ENCODE peak calls at places on chromosomes 1 and 21, in four cellular contexts. One of them, this sample, is unnamed.

GRCh38 chr1:53299233-53299632 is 28.6 kb downstream of the LRP8 start:
- DNase-seq in AG08395: no peak
- DNase-seq in EL: no peak
- DNase-seq in HT-29: no peak
- DNase-seq in this sample: no peak

GRCh38 chr1:242425232-242425631 is 99.3 kb downstream of the PLD5 start:
- DNase-seq in AG08395: no peak
- DNase-seq in EL: peak; percentile 4
- DNase-seq in HT-29: peak; percentile 25
- DNase-seq in this sample: no peak

GRCh38 chr1:26700711-26701110 is 4.9 kb downstream of the ARID1A start:
- DNase-seq in AG08395: no peak
- DNase-seq in EL: peak; percentile 48
- DNase-seq in HT-29: no peak
- DNase-seq in this sample: no peak

GRCh38 chr1:72281637-72282270 is 585 bp downstream of the NEGR1 start:
- DNase-seq in AG08395: no peak
- DNase-seq in EL: peak; percentile 34
- DNase-seq in HT-29: no peak
- DNase-seq in this sample: peak; percentile 4

GRCh38 chr1:20386682-20387081 is 96.0 kb downstream of the VWA5B1 start:
- DNase-seq in AG08395: no peak
- DNase-seq in EL: no peak
- DNase-seq in HT-29: no peak
- DNase-seq in this sample: no peak

GRCh38 chr21:40166291-40166843 is 299.1 kb downstream of the PCP4 start:
- DNase-seq in AG08395: no peak
- DNase-seq in EL: no peak
- DNase-seq in HT-29: peak; percentile 2
- DNase-seq in this sample: no peak

GRCh38 chr21:29181799-29182470 is 51.5 kb downstream of the MAP3K7CL start:
- DNase-seq in AG08395: peak; percentile 78
- DNase-seq in EL: peak; percentile 87
- DNase-seq in HT-29: peak; percentile 61
- DNase-seq in this sample: peak; percentile 81

GRCh38 chr1:12161324-12161661 is 5.5 kb upstream of the TNFRSF1B start:
- DNase-seq in AG08395: no peak
- DNase-seq in EL: no peak
- DNase-seq in HT-29: no peak
- DNase-seq in this sample: no peak

GRCh38 chr1:205326812-205327466 is 5.4 kb upstream of the NUAK2 start:
- DNase-seq in AG08395: no peak
- DNase-seq in EL: peak; percentile 23
- DNase-seq in HT-29: no peak
- DNase-seq in this sample: no peak

GRCh38 chr21:44516828-44517174 is 23.2 kb downstream of the KRTAP10-1 start:
- DNase-seq in AG08395: no peak
- DNase-seq in EL: no peak
- DNase-seq in HT-29: no peak
- DNase-seq in this sample: no peak

GRCh38 chr1:244381887-244382565 is 69.7 kb downstream of the ADSS2 start:
- DNase-seq in AG08395: peak; percentile 56
- DNase-seq in EL: peak; percentile 76
- DNase-seq in HT-29: no peak
- DNase-seq in this sample: peak; percentile 53

GRCh38 chr1:114979278-114979891 is 50.2 kb upstream of the TSHB start:
- DNase-seq in AG08395: peak; percentile 28
- DNase-seq in EL: peak; percentile 56
- DNase-seq in HT-29: peak; percentile 83
- DNase-seq in this sample: peak; percentile 31

GRCh38 chr1:190323530-190323929 is 154.1 kb downstream of the BRINP3 start:
- DNase-seq in AG08395: no peak
- DNase-seq in EL: no peak
- DNase-seq in HT-29: no peak
- DNase-seq in this sample: no peak

GRCh38 chr1:22850681-22851080 is 122.0 kb downstream of the LACTBL1 start:
- DNase-seq in AG08395: no peak
- DNase-seq in EL: peak; percentile 59
- DNase-seq in HT-29: no peak
- DNase-seq in this sample: peak; percentile 44

GRCh38 chr1:38231941-38232340 is 185.3 kb upstream of the POU3F1 start:
- DNase-seq in AG08395: no peak
- DNase-seq in EL: no peak
- DNase-seq in HT-29: no peak
- DNase-seq in this sample: no peak

GRCh38 chr21:32114434-32115063 is 164.3 kb downstream of the MIS18A start:
- DNase-seq in AG08395: peak; percentile 47
- DNase-seq in EL: no peak
- DNase-seq in HT-29: no peak
- DNase-seq in this sample: peak; percentile 32

GRCh38 chr1:99149952-99150351 is 114.3 kb upstream of the PLPPR4 start:
- DNase-seq in AG08395: no peak
- DNase-seq in EL: no peak
- DNase-seq in HT-29: no peak
- DNase-seq in this sample: no peak

GRCh38 chr21:37759777-37760176 is 156.5 kb downstream of the KCNJ6 start:
- DNase-seq in AG08395: no peak
- DNase-seq in EL: no peak
- DNase-seq in HT-29: no peak
- DNase-seq in this sample: no peak

GRCh38 chr1:151175036-151175741 is 592 bp downstream of the TMOD4 start:
- DNase-seq in AG08395: no peak
- DNase-seq in EL: no peak
- DNase-seq in HT-29: no peak
- DNase-seq in this sample: no peak

GRCh38 chr21:31576428-31576827 is 83.1 kb upstream of the SOD1 start:
- DNase-seq in AG08395: no peak
- DNase-seq in EL: no peak
- DNase-seq in HT-29: no peak
- DNase-seq in this sample: no peak

GRCh38 chr1:15089244-15089992 is 64.1 kb upstream of the TMEM51 start:
- DNase-seq in AG08395: no peak
- DNase-seq in EL: no peak
- DNase-seq in HT-29: peak; percentile 51
- DNase-seq in this sample: no peak

GRCh38 chr1:108482708-108483107 is 32.6 kb downstream of the NBPF6 start:
- DNase-seq in AG08395: no peak
- DNase-seq in EL: no peak
- DNase-seq in HT-29: no peak
- DNase-seq in this sample: no peak

GRCh38 chr1:20344738-20345137 is 54.1 kb downstream of the VWA5B1 start:
- DNase-seq in AG08395: no peak
- DNase-seq in EL: no peak
- DNase-seq in HT-29: no peak
- DNase-seq in this sample: no peak

GRCh38 chr1:228256626-228257375 is 49.0 kb downstream of the OBSCN start:
- DNase-seq in AG08395: no peak
- DNase-seq in EL: no peak
- DNase-seq in HT-29: no peak
- DNase-seq in this sample: no peak

GRCh38 chr1:177568702-177569101 is 397.9 kb downstream of the BRINP2 start:
- DNase-seq in AG08395: no peak
- DNase-seq in EL: no peak
- DNase-seq in HT-29: peak; percentile 4
- DNase-seq in this sample: no peak

GRCh38 chr1:162605225-162605927 is 26.9 kb upstream of the DDR2 start:
- DNase-seq in AG08395: peak; percentile 82
- DNase-seq in EL: peak; percentile 86
- DNase-seq in HT-29: no peak
- DNase-seq in this sample: peak; percentile 67

GRCh38 chr1:18634276-18634675 is 3.6 kb downstream of the PAX7 start:
- DNase-seq in AG08395: no peak
- DNase-seq in EL: no peak
- DNase-seq in HT-29: no peak
- DNase-seq in this sample: no peak

GRCh38 chr1:179228783-179229213 is 679 bp downstream of the ABL2 start:
- DNase-seq in AG08395: peak; percentile 52
- DNase-seq in EL: peak; percentile 58
- DNase-seq in HT-29: peak; percentile 15
- DNase-seq in this sample: peak; percentile 71